ENCODE peak calls at places on chromosomes 4 and X, in nine cellular contexts. P, B, C, W, O, J, V, H and E are unnamed samples.

GRCh38 chr4:85419103-85419502 is 55.8 kb upstream of the ARHGAP24 start:
- DNase-seq in P (no peak), W (no peak), J (no peak), O (no peak), C (no peak), H (no peak), B (no peak), V (no peak), E (no peak)

GRCh38 chr4:76279462-76279861 is 27.1 kb upstream of the STBD1 start:
- DNase-seq in H (no peak), C (no peak), B (peak), P (no peak), O (no peak), J (no peak), V (no peak), W (no peak), E (no peak)

GRCh38 chrX:123835661-123836371 is 24.0 kb upstream of the XIAP start:
- DNase-seq in P (no peak), H (no peak), O (peak), C (peak), W (peak), J (peak), B (no peak), V (no peak), E (no peak)

GRCh38 chr4:103099691-103100392 is at the start of gene BDH2:
- DNase-seq in V (peak), J (peak), P (peak), W (peak), H (peak), C (peak), B (peak), O (peak), E (no peak)

GRCh38 chrX:83759872-83760271 is 101.1 kb upstream of the CYLC1 start:
- DNase-seq in H (no peak), W (peak), O (no peak), J (peak), B (no peak), C (peak), P (no peak), V (peak), E (no peak)

GRCh38 chr4:88900432-88900831 is 156.6 kb downstream of the FAM13A start:
- DNase-seq in W (no peak), H (no peak), C (peak), V (no peak), P (no peak), O (peak), J (peak), B (no peak), E (no peak)

GRCh38 chr4:182770259-182770968 is 146.8 kb downstream of the DCTD start:
- DNase-seq in W (no peak), B (no peak), C (no peak), P (no peak), H (peak), J (no peak), V (peak), O (no peak), E (no peak)

GRCh38 chr4:17186916-17187315 is 288.5 kb upstream of the LDB2 start:
- DNase-seq in C (no peak), H (no peak), J (no peak), P (no peak), B (no peak), O (no peak), V (peak), W (no peak), E (no peak)

GRCh38 chrX:82973641-82974040 is 534.4 kb upstream of the POU3F4 start:
- DNase-seq in V (no peak), C (no peak), W (no peak), O (no peak), J (no peak), P (no peak), B (no peak), H (no peak), E (no peak)

GRCh38 chr4:23697722-23698121 is 192.1 kb downstream of the PPARGC1A start:
- DNase-seq in H (no peak), V (no peak), O (no peak), J (no peak), C (no peak), P (no peak), B (no peak), W (no peak), E (no peak)

GRCh38 chrX:50877310-50877709 is 33.2 kb upstream of the BMP15 start:
- DNase-seq in C (peak), J (no peak), O (no peak), W (no peak), P (no peak), V (no peak), B (no peak), H (no peak), E (no peak)

GRCh38 chr4:1499465-1499864 is 93.2 kb upstream of the NKX1-1 start:
- DNase-seq in V (no peak), O (no peak), J (no peak), C (no peak), H (no peak), W (no peak), B (no peak), P (no peak), E (no peak)

GRCh38 chrX:15242899-15243555 is 26.9 kb downstream of the ASB9 start:
- DNase-seq in J (peak), B (peak), C (peak), H (no peak), W (peak), V (peak), O (peak), P (no peak), E (no peak)

GRCh38 chrX:136880003-136880451 is 498 bp downstream of the RBMX start:
- DNase-seq in H (no peak), P (peak), C (peak), W (no peak), J (peak), B (peak), V (peak), O (peak), E (peak)

GRCh38 chr4:151553874-151554273 is 144.9 kb downstream of the FHIP1A start:
- DNase-seq in J (no peak), W (no peak), B (no peak), H (peak), V (no peak), P (no peak), O (no peak), C (no peak), E (no peak)

GRCh38 chr4:109510687-109511086 is 49.4 kb upstream of the MCUB start:
- DNase-seq in W (no peak), C (no peak), B (no peak), O (no peak), P (no peak), V (no peak), H (no peak), J (no peak), E (no peak)

GRCh38 chr4:159232465-159233106 is 129.7 kb downstream of the RAPGEF2 start:
- DNase-seq in W (no peak), J (no peak), C (no peak), V (no peak), H (no peak), P (no peak), B (no peak), O (no peak), E (no peak)

GRCh38 chrX:22340022-22340616 is 67.4 kb downstream of the CBLL2 start:
- DNase-seq in B (no peak), P (no peak), O (no peak), V (no peak), C (peak), W (no peak), H (no peak), J (no peak), E (no peak)

GRCh38 chr4:80393246-80393969 is 57.9 kb downstream of the CFAP299 start:
- DNase-seq in W (no peak), V (no peak), O (peak), P (no peak), B (no peak), H (no peak), C (peak), J (peak), E (no peak)

GRCh38 chr4:8792491-8792890 is 79.1 kb downstream of the HMX1 start:
- DNase-seq in V (no peak), W (no peak), B (no peak), O (no peak), P (no peak), J (no peak), H (no peak), C (no peak), E (no peak)

GRCh38 chr4:25863347-25863784 is 578 bp upstream of the SEL1L3 start:
- DNase-seq in J (no peak), W (peak), C (no peak), V (peak), O (no peak), B (no peak), P (no peak), H (peak), E (no peak)

GRCh38 chr4:54318904-54319303 is 89.8 kb downstream of the PDGFRA start:
- DNase-seq in P (no peak), V (peak), W (peak), J (peak), O (peak), B (no peak), C (peak), H (no peak), E (no peak)

GRCh38 chrX:139890991-139891700 is 41.7 kb downstream of the ATP11C start:
- DNase-seq in B (no peak), O (peak), C (peak), P (no peak), H (no peak), W (no peak), V (no peak), J (peak), E (no peak)

GRCh38 chr4:52983563-52984303 is 121.6 kb downstream of the RASL11B start:
- DNase-seq in B (peak), V (peak), C (peak), P (no peak), H (peak), W (peak), O (peak), J (peak), E (no peak)

GRCh38 chrX:126489141-126489540 is 63.5 kb downstream of the DCAF12L1 start:
- DNase-seq in C (no peak), V (no peak), H (no peak), W (no peak), O (no peak), B (no peak), P (no peak), J (no peak), E (no peak)

GRCh38 chr4:38634047-38634759 is 29.8 kb upstream of the KLF3 start:
- DNase-seq in H (no peak), B (no peak), P (no peak), C (no peak), O (no peak), V (no peak), J (no peak), W (no peak), E (no peak)

GRCh38 chrX:70253377-70254062 is 6.5 kb downstream of the P2RY4 start:
- DNase-seq in P (no peak), W (no peak), C (peak), O (peak), B (no peak), V (no peak), J (no peak), H (peak), E (no peak)

GRCh38 chr4:183352546-183352945 is 30.3 kb upstream of the CLDN24 start:
- DNase-seq in W (no peak), J (no peak), O (no peak), V (no peak), H (no peak), C (no peak), B (no peak), P (no peak), E (no peak)

GRCh38 chrX:74458738-74459137 is 37.4 kb downstream of the SLC16A2 start:
- DNase-seq in B (no peak), H (no peak), W (no peak), C (peak), J (peak), V (no peak), O (peak), P (no peak), E (no peak)

GRCh38 chrX:132692066-132692465 is 203.2 kb upstream of the MBNL3 start:
- DNase-seq in H (no peak), B (no peak), V (no peak), C (peak), W (no peak), O (peak), J (no peak), P (peak), E (no peak)

GRCh38 chr4:29073571-29073970 is 1646.6 kb upstream of the PCDH7 start:
- DNase-seq in P (no peak), B (no peak), J (no peak), C (no peak), W (no peak), V (no peak), H (no peak), O (no peak), E (no peak)

GRCh38 chr4:48742412-48742811 is 37.7 kb downstream of the FRYL start:
- DNase-seq in V (no peak), H (no peak), J (no peak), O (no peak), C (peak), P (no peak), W (no peak), B (no peak), E (no peak)